ENCODE peak calls at places on chromosomes 12 and 14, in six cellular contexts. V, I, J, R, N and S are unnamed samples.
A peak's percentile ranks its signal among the peaks of the same experiment; 100 is the strongest.

GRCh38 chr12:104478396-104479140 is 21.8 kb downstream of the CHST11 start:
- DNase-seq in V (no peak), I (no peak), J (peak; percentile 60), R (no peak), N (peak; percentile 80), S (no peak)

GRCh38 chr12:117063162-117063911 is 35.9 kb downstream of the TESC start:
- DNase-seq in V (no peak), I (no peak), J (no peak), R (no peak), N (peak; percentile 55), S (no peak)

GRCh38 chr12:86134571-86134970 is 121.6 kb downstream of the MGAT4C start:
- DNase-seq in V (no peak), I (no peak), J (no peak), R (no peak), N (no peak), S (no peak)

GRCh38 chr14:40796168-40796567 is 810.5 kb upstream of the LRFN5 start:
- DNase-seq in V (no peak), I (no peak), J (no peak), R (no peak), N (no peak), S (no peak)

GRCh38 chr14:20455355-20456300 is 602 bp downstream of the APEX1 start:
- DNase-seq in V (no peak), I (peak; percentile 80), J (peak; percentile 84), R (no peak), N (no peak), S (no peak)

GRCh38 chr14:68020493-68020892 is 200.9 kb downstream of the RAD51B start:
- DNase-seq in V (no peak), I (no peak), J (no peak), R (no peak), N (no peak), S (no peak)

GRCh38 chr14:93665169-93665568 is 123.1 kb downstream of the PRIMA1 start:
- DNase-seq in V (no peak), I (no peak), J (no peak), R (no peak), N (no peak), S (no peak)

GRCh38 chr12:38905480-38906351 is at the start of gene CPNE8:
- DNase-seq in V (peak; percentile 48), I (peak; percentile 55), J (peak; percentile 62), R (no peak), N (peak; percentile 48), S (peak; percentile 36)

GRCh38 chr14:95044463-95045254 is 112.7 kb downstream of the DICER1 start:
- DNase-seq in V (no peak), I (no peak), J (peak; percentile 13), R (no peak), N (no peak), S (no peak)

GRCh38 chr14:102013669-102014200 is 49.4 kb downstream of the DYNC1H1 start:
- DNase-seq in V (no peak), I (no peak), J (no peak), R (no peak), N (no peak), S (no peak)

GRCh38 chr14:52272375-52272774 is 4.9 kb downstream of the PTGDR start:
- DNase-seq in V (no peak), I (no peak), J (peak; percentile 7), R (no peak), N (no peak), S (no peak)

GRCh38 chr14:24310666-24311604 is at the start of gene LTB4R:
- DNase-seq in V (peak; percentile 65), I (no peak), J (no peak), R (no peak), N (no peak), S (peak; percentile 74)

GRCh38 chr12:104942075-104942474 is 16.0 kb downstream of the SLC41A2 start:
- DNase-seq in V (no peak), I (no peak), J (no peak), R (no peak), N (no peak), S (no peak)

GRCh38 chr12:98698603-98699463 is 53.7 kb downstream of the APAF1 start:
- DNase-seq in V (peak; percentile 19), I (peak; percentile 65), J (peak; percentile 52), R (peak; percentile 39), N (peak; percentile 38), S (peak; percentile 25)

GRCh38 chr14:69819607-69820006 is 22.6 kb upstream of the SLC10A1 start:
- DNase-seq in V (no peak), I (no peak), J (no peak), R (no peak), N (no peak), S (no peak)

GRCh38 chr12:66647034-66647691 is 31.7 kb downstream of the GRIP1 start:
- DNase-seq in V (no peak), I (no peak), J (no peak), R (no peak), N (no peak), S (no peak)

GRCh38 chr12:63919758-63920157 is 75.3 kb downstream of the SRGAP1 start:
- DNase-seq in V (no peak), I (no peak), J (no peak), R (no peak), N (no peak), S (no peak)

GRCh38 chr12:29216797-29217583 is 67.9 kb downstream of the FAR2 start:
- DNase-seq in V (no peak), I (no peak), J (no peak), R (no peak), N (no peak), S (no peak)

GRCh38 chr12:49195734-49196133 is 6.9 kb upstream of the TUBA1A start:
- DNase-seq in V (no peak), I (no peak), J (no peak), R (no peak), N (no peak), S (no peak)

GRCh38 chr12:68373836-68374314 is 41.7 kb upstream of the MDM1 start:
- DNase-seq in V (no peak), I (no peak), J (no peak), R (no peak), N (peak; percentile 68), S (no peak)

GRCh38 chr12:68374315-68374982 is 42.3 kb upstream of the MDM1 start:
- DNase-seq in V (peak; percentile 46), I (no peak), J (no peak), R (no peak), N (peak; percentile 98), S (peak; percentile 32)

GRCh38 chr12:68378859-68379628 is 46.9 kb upstream of the MDM1 start:
- DNase-seq in V (no peak), I (no peak), J (peak; percentile 57), R (no peak), N (no peak), S (no peak)

GRCh38 chr12:68376901-68377300 is 44.7 kb upstream of the MDM1 start:
- DNase-seq in V (no peak), I (no peak), J (no peak), R (no peak), N (no peak), S (no peak)

GRCh38 chr12:68375701-68376469 is 43.7 kb upstream of the MDM1 start:
- DNase-seq in V (no peak), I (no peak), J (no peak), R (no peak), N (no peak), S (no peak)
- TF ChIP-seq TAF1 in V (no peak), I (no peak), J (no peak), R (no peak), N (no peak), S (no peak)

GRCh38 chr14:104822821-104823615 is 22.1 kb downstream of the ZBTB42 start:
- DNase-seq in V (no peak), I (no peak), J (no peak), R (no peak), N (no peak), S (no peak)
- TF ChIP-seq TAF1 in V (no peak), I (no peak), J (no peak), R (no peak), N (no peak), S (no peak)

DNA sequence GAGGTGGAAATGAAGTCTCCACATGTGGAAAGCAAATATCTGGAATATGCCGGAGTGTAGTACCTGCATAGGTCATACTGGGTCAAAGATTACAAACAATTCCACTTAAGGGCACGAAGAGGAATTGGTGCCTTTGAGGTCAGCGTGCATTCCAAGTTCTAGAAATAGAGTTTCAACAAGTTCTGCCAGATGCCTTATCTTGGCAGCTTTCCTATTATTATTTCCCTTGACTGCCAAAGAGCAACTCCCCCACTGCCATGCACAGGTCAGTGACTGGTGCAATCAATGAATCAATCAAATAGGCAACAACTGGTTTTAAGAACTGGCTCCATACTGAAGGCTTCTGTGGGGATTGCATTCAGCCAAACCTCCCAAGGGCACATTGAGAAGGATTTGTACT is 115.4 kb upstream of the PCED1B start:
- DNase-seq in V (no peak), I (no peak), J (no peak), R (no peak), N (no peak), S (no peak)
- TF ChIP-seq TAF1 in V (no peak), I (peak; percentile 44), J (no peak), R (no peak), N (no peak), S (no peak)

GRCh38 chr12:123982269-123982668 is 9.3 kb downstream of the ZNF664 start:
- DNase-seq in V (no peak), I (no peak), J (no peak), R (no peak), N (no peak), S (no peak)

GRCh38 chr12:123984903-123985302 is 11.9 kb downstream of the ZNF664 start:
- DNase-seq in V (no peak), I (no peak), J (no peak), R (no peak), N (no peak), S (no peak)

GRCh38 chr12:123976227-123976826 is 3.3 kb downstream of the ZNF664 start:
- DNase-seq in V (no peak), I (no peak), J (no peak), R (no peak), N (no peak), S (no peak)

GRCh38 chr12:123983822-123984485 is 10.9 kb downstream of the ZNF664 start:
- DNase-seq in V (peak; percentile 11), I (peak; percentile 41), J (peak; percentile 38), R (peak; percentile 74), N (no peak), S (no peak)

DNA sequence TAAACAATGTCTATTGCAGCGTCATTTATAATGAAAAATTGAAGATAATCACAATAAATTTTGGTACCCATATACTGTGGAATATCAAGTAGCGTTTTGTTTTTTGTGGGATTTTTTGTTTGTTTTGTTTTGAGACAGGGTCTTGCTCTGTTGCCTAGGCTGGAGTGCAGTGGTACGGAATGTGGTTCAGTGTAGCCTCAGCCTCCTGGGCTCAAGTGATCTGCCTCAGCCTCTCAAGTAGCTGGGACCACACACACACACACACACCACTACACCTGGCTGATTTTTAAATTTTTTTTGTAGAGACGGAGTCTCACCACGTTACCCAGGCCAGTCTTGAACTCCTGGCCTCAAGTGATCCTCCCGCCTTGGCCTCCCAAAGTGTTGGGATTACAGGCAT is 6.6 kb downstream of the ZNF664 start:
- DNase-seq in V (no peak), I (no peak), J (no peak), R (no peak), N (no peak), S (no peak)
- TF ChIP-seq TAF1 in V (no peak), I (no peak), J (no peak), R (no peak), N (no peak), S (no peak)

GRCh38 chr12:5578775-5579174 is 146.9 kb downstream of the NTF3 start:
- DNase-seq in V (no peak), I (no peak), J (no peak), R (no peak), N (no peak), S (no peak)
- TF ChIP-seq TAF1 in V (no peak), I (no peak), J (no peak), R (no peak), N (no peak), S (no peak)